ENCODE peak calls at places on chromosomes 13 and 19, in four cellular contexts. One of them, this sample, is unnamed.

GRCh38 chr19:38400361-38400760 is 2.5 kb upstream of the FAM98C start:
- DNase-seq in HCT116: no peak
- DNase-seq in H1: no peak
- DNase-seq in K562: no peak
- DNase-seq in this sample: no peak

GRCh38 chr13:114203536-114203935 is 24.5 kb downstream of the CFAP97D2 start:
- DNase-seq in HCT116: no peak
- DNase-seq in H1: no peak
- DNase-seq in K562: no peak
- DNase-seq in this sample: no peak

GRCh38 chr19:18433039-18433691 is 4.8 kb downstream of the ISYNA1 start:
- DNase-seq in HCT116: no peak
- DNase-seq in H1: peak; percentile 73
- DNase-seq in K562: peak; percentile 72
- DNase-seq in this sample: no peak

GRCh38 chr13:50914848-50915247 is 5.3 kb downstream of the RNASEH2B start:
- DNase-seq in HCT116: no peak
- DNase-seq in H1: no peak
- DNase-seq in K562: no peak
- DNase-seq in this sample: no peak

GRCh38 chr19:13153627-13154240 is 3.5 kb downstream of the IER2 start:
- DNase-seq in HCT116: no peak
- DNase-seq in H1: no peak
- DNase-seq in K562: peak; percentile 73
- DNase-seq in this sample: no peak

GRCh38 chr13:107866007-107866665 is 349.2 kb downstream of the LIG4 start:
- DNase-seq in HCT116: no peak
- DNase-seq in H1: peak; percentile 65
- DNase-seq in K562: peak; percentile 63
- DNase-seq in this sample: no peak

GRCh38 chr13:88144580-88144979 is 473.4 kb downstream of the SLITRK5 start:
- DNase-seq in HCT116: no peak
- DNase-seq in H1: no peak
- DNase-seq in K562: no peak
- DNase-seq in this sample: no peak

GRCh38 chr19:13610042-13610691 is 103.9 kb upstream of the CACNA1A start:
- DNase-seq in HCT116: no peak
- DNase-seq in H1: no peak
- DNase-seq in K562: peak; percentile 7
- DNase-seq in this sample: no peak

GRCh38 chr13:75656590-75656989 is 20.5 kb downstream of the LMO7 start:
- DNase-seq in HCT116: no peak
- DNase-seq in H1: no peak
- DNase-seq in K562: no peak
- DNase-seq in this sample: no peak

GRCh38 chr13:24194447-24194846 is 33.9 kb downstream of the SPATA13 start:
- DNase-seq in HCT116: no peak
- DNase-seq in H1: no peak
- DNase-seq in K562: no peak
- DNase-seq in this sample: no peak

GRCh38 chr19:54307389-54307788 is 5.6 kb downstream of the LILRA5 start:
- DNase-seq in HCT116: no peak
- DNase-seq in H1: no peak
- DNase-seq in K562: no peak
- DNase-seq in this sample: no peak

GRCh38 chr13:26964278-26965057 is 203.9 kb upstream of the GPR12 start:
- DNase-seq in HCT116: no peak
- DNase-seq in H1: no peak
- DNase-seq in K562: no peak
- DNase-seq in this sample: no peak

GRCh38 chr13:112181336-112182051 is 114.5 kb downstream of the SOX1 start:
- DNase-seq in HCT116: no peak
- DNase-seq in H1: no peak
- DNase-seq in K562: no peak
- DNase-seq in this sample: no peak

GRCh38 chr19:7979011-7979410 is 26.4 kb downstream of the ELAVL1 start:
- DNase-seq in HCT116: no peak
- DNase-seq in H1: no peak
- DNase-seq in K562: no peak
- DNase-seq in this sample: no peak

GRCh38 chr13:102913924-102914628 is 68.2 kb downstream of the ERCC5 start:
- DNase-seq in HCT116: no peak
- DNase-seq in H1: no peak
- DNase-seq in K562: no peak
- DNase-seq in this sample: no peak

GRCh38 chr19:866769-867300 is 7.4 kb downstream of the CFD start:
- DNase-seq in HCT116: no peak
- DNase-seq in H1: no peak
- DNase-seq in K562: no peak
- DNase-seq in this sample: no peak

GRCh38 chr19:5086725-5087439 is 118.0 kb downstream of the KDM4B start:
- DNase-seq in HCT116: no peak
- DNase-seq in H1: peak; percentile 79
- DNase-seq in K562: no peak
- DNase-seq in this sample: no peak

GRCh38 chr19:8445488-8446001 is 770 bp downstream of the HNRNPM start:
- DNase-seq in HCT116: no peak
- DNase-seq in H1: no peak
- DNase-seq in K562: peak; percentile 76
- DNase-seq in this sample: no peak

GRCh38 chr19:10552596-10553053 is 8.9 kb downstream of the ATG4D start:
- DNase-seq in HCT116: no peak
- DNase-seq in H1: peak; percentile 85
- DNase-seq in K562: peak; percentile 60
- DNase-seq in this sample: no peak

GRCh38 chr13:44236370-44236769 is 137.3 kb upstream of the SERP2 start:
- DNase-seq in HCT116: no peak
- DNase-seq in H1: no peak
- DNase-seq in K562: no peak
- DNase-seq in this sample: no peak

GRCh38 chr13:110132178-110132975 is 174.6 kb downstream of the COL4A1 start:
- DNase-seq in HCT116: no peak
- DNase-seq in H1: no peak
- DNase-seq in K562: no peak
- DNase-seq in this sample: no peak

GRCh38 chr19:8194528-8195275 is 14.5 kb upstream of the CERS4 start:
- DNase-seq in HCT116: no peak
- DNase-seq in H1: no peak
- DNase-seq in K562: peak; percentile 16
- DNase-seq in this sample: no peak

GRCh38 chr13:97798836-97799235 is 154.6 kb upstream of the IPO5 start:
- DNase-seq in HCT116: no peak
- DNase-seq in H1: no peak
- DNase-seq in K562: no peak
- DNase-seq in this sample: no peak

GRCh38 chr13:77300176-77301141 is 26.4 kb downstream of the MYCBP2 start:
- DNase-seq in HCT116: no peak
- DNase-seq in H1: no peak
- DNase-seq in K562: peak; percentile 15
- DNase-seq in this sample: no peak

GRCh38 chr13:50080856-50081105 is 65.5 kb downstream of the KCNRG start:
- DNase-seq in HCT116: no peak
- DNase-seq in H1: no peak
- DNase-seq in K562: no peak
- DNase-seq in this sample: no peak

GRCh38 chr13:25501231-25501630 is 129.5 kb downstream of the ATP8A2 start:
- DNase-seq in HCT116: no peak
- DNase-seq in H1: no peak
- DNase-seq in K562: no peak
- DNase-seq in this sample: no peak

GRCh38 chr19:39182174-39182505 is 14.6 kb upstream of the NCCRP1 start:
- DNase-seq in HCT116: no peak
- DNase-seq in H1: no peak
- DNase-seq in K562: no peak
- DNase-seq in this sample: no peak

GRCh38 chr19:42124386-42124901 is 7.8 kb downstream of the POU2F2 start:
- DNase-seq in HCT116: no peak
- DNase-seq in H1: no peak
- DNase-seq in K562: no peak
- DNase-seq in this sample: no peak

GRCh38 chr13:37495046-37495445 is 103.5 kb downstream of the POSTN start:
- DNase-seq in HCT116: no peak
- DNase-seq in H1: no peak
- DNase-seq in K562: no peak
- DNase-seq in this sample: no peak

GRCh38 chr19:12721656-12722565 is 1.8 kb downstream of the TNPO2 start:
- DNase-seq in HCT116: no peak
- DNase-seq in H1: peak; percentile 72
- DNase-seq in K562: peak; percentile 83
- DNase-seq in this sample: no peak

GRCh38 chr19:17997969-17998826 is 9.8 kb upstream of the ARRDC2 start:
- DNase-seq in HCT116: peak; percentile 60
- DNase-seq in H1: peak; percentile 89
- DNase-seq in K562: peak; percentile 64
- DNase-seq in this sample: no peak

GRCh38 chr19:11418518-11419506 is at the start of gene RGL3:
- DNase-seq in HCT116: no peak
- DNase-seq in H1: peak; percentile 90
- DNase-seq in K562: no peak
- DNase-seq in this sample: no peak

GRCh38 chr13:28522871-28523270 is 27.9 kb upstream of the FLT1 start:
- DNase-seq in HCT116: no peak
- DNase-seq in H1: no peak
- DNase-seq in K562: no peak
- DNase-seq in this sample: no peak

GRCh38 chr19:18390075-18390909 is 4.3 kb downstream of the GDF15 start:
- DNase-seq in HCT116: no peak
- DNase-seq in H1: no peak
- DNase-seq in K562: no peak
- DNase-seq in this sample: no peak

GRCh38 chr13:45416521-45417125 is 1.6 kb downstream of the SLC25A30 start:
- DNase-seq in HCT116: no peak
- DNase-seq in H1: no peak
- DNase-seq in K562: peak; percentile 18
- DNase-seq in this sample: no peak

GRCh38 chr13:79496188-79496587 is 15.2 kb downstream of the NDFIP2 start:
- DNase-seq in HCT116: no peak
- DNase-seq in H1: no peak
- DNase-seq in K562: no peak
- DNase-seq in this sample: no peak
- H3K4me2 ChIP-seq in HCT116: no peak overlapping the region
- H3K4me2 ChIP-seq in H1: no peak overlapping the region
- H3K4me2 ChIP-seq in K562: no peak overlapping the region
- H3K4me2 ChIP-seq in this sample: peak overlapping the region; percentile 7

GRCh38 chr19:29917911-29918310 is 24.1 kb upstream of the URI1 start:
- DNase-seq in HCT116: no peak
- DNase-seq in H1: no peak
- DNase-seq in K562: no peak
- DNase-seq in this sample: no peak
- TF ChIP-seq EGR1 in HCT116: no peak
- TF ChIP-seq EGR1 in H1: no peak
- TF ChIP-seq EGR1 in K562: no peak
- TF ChIP-seq EGR1 in this sample: no peak

DNA sequence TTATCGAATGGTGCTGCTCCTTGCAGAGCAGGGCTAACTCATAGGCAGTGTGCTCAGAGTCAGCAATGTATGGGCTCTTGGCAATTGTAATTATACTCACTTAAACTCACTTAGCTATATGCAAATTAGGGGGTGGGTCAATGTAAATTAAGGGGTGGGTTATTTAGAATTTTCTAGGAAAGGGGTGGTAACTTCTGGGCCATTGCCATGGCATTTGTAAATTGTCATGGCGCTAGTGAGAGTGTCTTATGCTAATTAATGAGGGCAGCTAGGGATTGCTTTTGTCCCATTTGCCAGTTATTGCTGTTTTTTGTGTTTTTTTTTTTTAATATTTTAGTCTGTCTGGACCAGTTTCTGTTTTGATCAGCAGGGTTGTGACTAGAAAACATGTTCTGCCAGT is 68.4 kb downstream of the DIAPH3 start:
- DNase-seq in HCT116: no peak
- DNase-seq in H1: no peak
- DNase-seq in K562: peak; percentile 8
- DNase-seq in this sample: no peak
- TF ChIP-seq ATF3 in HCT116: no peak
- TF ChIP-seq ATF3 in H1: no peak
- TF ChIP-seq ATF3 in K562: no peak
- TF ChIP-seq ATF3 in this sample: no peak

GRCh38 chr13:61751039-61751438 is 335.4 kb upstream of the PCDH20 start:
- DNase-seq in HCT116: no peak
- DNase-seq in H1: no peak
- DNase-seq in K562: no peak
- DNase-seq in this sample: no peak
- H3K4me2 ChIP-seq in HCT116: no peak overlapping the region
- H3K4me2 ChIP-seq in H1: no peak overlapping the region
- H3K4me2 ChIP-seq in K562: no peak overlapping the region
- H3K4me2 ChIP-seq in this sample: no peak overlapping the region

GRCh38 chr19:43525836-43526771 is 897 bp downstream of the ETHE1 start:
- DNase-seq in HCT116: no peak
- DNase-seq in H1: peak; percentile 55
- DNase-seq in K562: no peak
- DNase-seq in this sample: no peak
- TF ChIP-seq EGR1 in HCT116: no peak
- TF ChIP-seq EGR1 in H1: no peak
- TF ChIP-seq EGR1 in K562: no peak
- TF ChIP-seq EGR1 in this sample: no peak

This sample was measured in GM12878.